ENCODE peak calls at places on chromosomes 5 and 9, in seven cellular contexts. D is activated CD4-positive, alpha-beta T cell treated with anti-CD3 and anti-CD28 coated beads for 1 hour; T is GM10248; Q is myocyte; S is NCI-H510A treated with DMSO at 0.1 percent for 48 hours; N is RCC 7860; Y is putamen. J is an unnamed sample.

GRCh38 chr5:71528206-71528605 is 58.9 kb upstream of the MCCC2 start:
- DNase-seq in N (no peak), D (no peak), Q (no peak), T (no peak), S (no peak), Y (no peak), J (no peak)

GRCh38 chr5:167940911-167941310 is 350.5 kb upstream of the WWC1 start:
- DNase-seq in D (no peak), Y (no peak), S (no peak), N (no peak), Q (no peak), T (no peak), J (no peak)

GRCh38 chr5:86665984-86666760 is 48.4 kb downstream of the COX7C start:
- DNase-seq in Q (no peak), T (no peak), D (no peak), N (no peak), S (no peak), Y (no peak), J (no peak)

GRCh38 chr5:138489705-138490104 is 24.4 kb downstream of the EGR1 start:
- DNase-seq in N (no peak), D (no peak), T (no peak), Y (peak), S (no peak), Q (peak), J (no peak)

GRCh38 chr5:71778678-71779276 is 59.7 kb downstream of the CARTPT start:
- DNase-seq in Y (peak), Q (peak), D (no peak), T (no peak), N (peak), S (peak), J (no peak)

GRCh38 chr9:26685857-26686256 is 206.7 kb downstream of the CAAP1 start:
- DNase-seq in Q (no peak), N (peak), S (no peak), D (no peak), T (no peak), Y (no peak), J (no peak)

GRCh38 chr5:127076730-127077129 is 3.4 kb upstream of the C5orf63 start:
- DNase-seq in N (peak), S (no peak), Q (no peak), D (no peak), Y (no peak), T (no peak), J (no peak)

GRCh38 chr5:69300537-69301203 is 31.9 kb downstream of the CCDC125 start:
- DNase-seq in N (no peak), Y (no peak), Q (no peak), D (no peak), T (no peak), S (no peak), J (no peak)

GRCh38 chr9:77471572-77471971 is 176.6 kb downstream of the GNA14 start:
- DNase-seq in Q (no peak), Y (no peak), N (no peak), S (no peak), T (no peak), D (no peak), J (no peak)

GRCh38 chr9:70947086-70947485 is 174.3 kb downstream of the TRPM3 start:
- DNase-seq in Y (no peak), T (no peak), Q (no peak), D (no peak), N (no peak), S (no peak), J (no peak)

GRCh38 chr9:119004618-119004990 is 364.6 kb downstream of the BRINP1 start:
- DNase-seq in Y (no peak), N (peak), T (no peak), Q (peak), S (no peak), D (no peak), J (peak)

GRCh38 chr9:4297151-4297794 is 2.6 kb downstream of the GLIS3 start:
- DNase-seq in N (peak), Q (peak), S (peak), T (peak), Y (peak), D (no peak), J (peak)

GRCh38 chr9:92727716-92728700 is 36.6 kb downstream of the BICD2 start:
- DNase-seq in N (no peak), D (no peak), T (no peak), S (no peak), Y (no peak), Q (no peak), J (peak)

GRCh38 chr9:133558191-133559126 is 24.0 kb downstream of the ADAMTSL2 start:
- DNase-seq in Y (peak), D (no peak), S (no peak), T (peak), N (peak), Q (peak), J (peak)

GRCh38 chr9:134889386-134890214 is 9.0 kb downstream of the FCN2 start:
- DNase-seq in N (no peak), T (no peak), D (peak), S (no peak), Q (peak), Y (no peak), J (no peak)

GRCh38 chr9:129143461-129143927 is 32.3 kb downstream of the PTPA start:
- DNase-seq in Y (no peak), D (no peak), T (no peak), N (peak), S (no peak), Q (no peak), J (peak)

GRCh38 chr9:34332370-34332964 is 3.1 kb downstream of the NUDT2 start:
- DNase-seq in Q (peak), S (peak), D (no peak), T (no peak), N (no peak), Y (peak), J (no peak)

GRCh38 chr5:143433680-143434079 is 30.2 kb upstream of the NR3C1 start:
- DNase-seq in Q (no peak), T (no peak), N (no peak), Y (no peak), D (no peak), S (no peak), J (no peak)

GRCh38 chr5:9663891-9664290 is 33.7 kb upstream of the TAS2R1 start:
- DNase-seq in Q (no peak), D (no peak), S (no peak), N (no peak), Y (no peak), T (no peak), J (no peak)

GRCh38 chr9:79764377-79764776 is 192.6 kb downstream of the TLE4 start:
- DNase-seq in Y (no peak), S (no peak), Q (peak), T (no peak), D (no peak), N (peak), J (no peak)

GRCh38 chr5:66933066-66933465 is 263.5 kb downstream of the CD180 start:
- DNase-seq in T (no peak), Q (peak), S (no peak), D (no peak), Y (no peak), N (peak), J (no peak)

GRCh38 chr5:58582004-58582403 is 871 bp upstream of the RAB3C start:
- DNase-seq in Y (no peak), S (peak), T (peak), Q (no peak), N (no peak), D (no peak), J (no peak)

GRCh38 chr9:122941560-122942234 is 877 bp downstream of the RABGAP1 start:
- DNase-seq in S (no peak), T (no peak), D (no peak), N (peak), Y (peak), Q (peak), J (no peak)

J was measured in cardiac septum.